ENCODE peak calls at places on chromosome 3, in five cellular contexts. B, E, J, I and U are unnamed samples.

GRCh38 chr3:127802620-127803019 is 19.7 kb downstream of the MGLL start:
- DNase-seq in B (no peak), E (no peak), J (no peak), I (no peak), U (no peak)

GRCh38 chr3:123524987-123525386 is 59.9 kb downstream of the HACD2 start:
- DNase-seq in B (no peak), E (no peak), J (no peak), I (no peak), U (no peak)

GRCh38 chr3:76501315-76501714 is 538.6 kb upstream of the ROBO2 start:
- DNase-seq in B (no peak), E (no peak), J (no peak), I (no peak), U (peak)

GRCh38 chr3:98930413-98930812 is 28.9 kb upstream of the DCBLD2 start:
- DNase-seq in B (no peak), E (no peak), J (no peak), I (no peak), U (no peak)

GRCh38 chr3:30349507-30349906 is 256.9 kb upstream of the TGFBR2 start:
- DNase-seq in B (no peak), E (no peak), J (no peak), I (peak), U (no peak)

GRCh38 chr3:183131735-183132134 is 30.8 kb downstream of the LAMP3 start:
- DNase-seq in B (no peak), E (no peak), J (no peak), I (no peak), U (no peak)

GRCh38 chr3:31106204-31106603 is 211.7 kb upstream of the GADL1 start:
- DNase-seq in B (no peak), E (no peak), J (no peak), I (no peak), U (no peak)

GRCh38 chr3:72597756-72598195 is 250.5 kb downstream of the SHQ1 start:
- DNase-seq in B (peak), E (no peak), J (no peak), I (no peak), U (peak)

GRCh38 chr3:141556034-141556433 is 69.2 kb downstream of the RASA2 start:
- DNase-seq in B (no peak), E (no peak), J (no peak), I (no peak), U (no peak)